ENCODE peak calls at places on chromosomes 12 and 14, in four cellular contexts. One of them, this sample, is unnamed.

GRCh38 chr14:50020799-50021198 is 95.6 kb downstream of the VCPKMT start:
- DNase-seq in heart right ventricle: no peak
- DNase-seq in esophagus muscularis mucosa: no peak
- DNase-seq in effector memory CD4-positive, alpha-beta T cell: no peak
- DNase-seq in this sample: no peak

GRCh38 chr14:54570651-54571415 is 3.9 kb downstream of the SAMD4A start:
- DNase-seq in heart right ventricle: no peak
- DNase-seq in esophagus muscularis mucosa: no peak
- DNase-seq in effector memory CD4-positive, alpha-beta T cell: no peak
- DNase-seq in this sample: no peak

GRCh38 chr12:118402251-118402650 is 25.9 kb downstream of the SUDS3 start:
- DNase-seq in heart right ventricle: no peak
- DNase-seq in esophagus muscularis mucosa: no peak
- DNase-seq in effector memory CD4-positive, alpha-beta T cell: no peak
- DNase-seq in this sample: no peak

GRCh38 chr12:49784756-49785409 is 43.3 kb downstream of the NCKAP5L start:
- DNase-seq in heart right ventricle: no peak
- DNase-seq in esophagus muscularis mucosa: no peak
- DNase-seq in effector memory CD4-positive, alpha-beta T cell: no peak
- DNase-seq in this sample: no peak

GRCh38 chr14:32379447-32379846 is 50.3 kb downstream of the AKAP6 start:
- DNase-seq in heart right ventricle: no peak
- DNase-seq in esophagus muscularis mucosa: no peak
- DNase-seq in effector memory CD4-positive, alpha-beta T cell: no peak
- DNase-seq in this sample: no peak

GRCh38 chr14:106204063-106204462 is 677.7 kb downstream of the TMEM121 start:
- DNase-seq in heart right ventricle: no peak
- DNase-seq in esophagus muscularis mucosa: peak; percentile 81
- DNase-seq in effector memory CD4-positive, alpha-beta T cell: no peak
- DNase-seq in this sample: no peak

GRCh38 chr14:104144911-104145825 is 6.8 kb downstream of the KIF26A start:
- DNase-seq in heart right ventricle: no peak
- DNase-seq in esophagus muscularis mucosa: no peak
- DNase-seq in effector memory CD4-positive, alpha-beta T cell: no peak
- DNase-seq in this sample: no peak

GRCh38 chr14:104665663-104666522 is 23.5 kb upstream of the INF2 start:
- DNase-seq in heart right ventricle: no peak
- DNase-seq in esophagus muscularis mucosa: no peak
- DNase-seq in effector memory CD4-positive, alpha-beta T cell: peak; percentile 23
- DNase-seq in this sample: peak; percentile 67

GRCh38 chr14:75297417-75298040 is 18.9 kb downstream of the FOS start:
- DNase-seq in heart right ventricle: no peak
- DNase-seq in esophagus muscularis mucosa: no peak
- DNase-seq in effector memory CD4-positive, alpha-beta T cell: no peak
- DNase-seq in this sample: no peak

GRCh38 chr12:52307836-52308806 is 13.1 kb downstream of the KRT83 start:
- DNase-seq in heart right ventricle: peak; percentile 45
- DNase-seq in esophagus muscularis mucosa: no peak
- DNase-seq in effector memory CD4-positive, alpha-beta T cell: no peak
- DNase-seq in this sample: no peak

GRCh38 chr14:90396342-90397339 is at the start of gene CALM1:
- DNase-seq in heart right ventricle: peak; percentile 94
- DNase-seq in esophagus muscularis mucosa: peak; percentile 96
- DNase-seq in effector memory CD4-positive, alpha-beta T cell: peak; percentile 90
- DNase-seq in this sample: peak; percentile 94
- H3K27ac ChIP-seq in heart right ventricle: peak within 1 kb of the TSS; percentile 96
- H3K27ac ChIP-seq in esophagus muscularis mucosa: peak within 1 kb of the TSS; percentile 94
- H3K27ac ChIP-seq in effector memory CD4-positive, alpha-beta T cell: peak within 1 kb of the TSS; percentile 78
- H3K27ac ChIP-seq in this sample: peak within 1 kb of the TSS; percentile 96

GRCh38 chr12:106114084-106115068 is 24.4 kb downstream of the NUAK1 start:
- DNase-seq in heart right ventricle: no peak
- DNase-seq in esophagus muscularis mucosa: no peak
- DNase-seq in effector memory CD4-positive, alpha-beta T cell: no peak
- DNase-seq in this sample: no peak
- H3K27ac ChIP-seq in heart right ventricle: peak overlapping the region; percentile 73
- H3K27ac ChIP-seq in esophagus muscularis mucosa: peak overlapping the region; percentile 51
- H3K27ac ChIP-seq in effector memory CD4-positive, alpha-beta T cell: no peak overlapping the region
- H3K27ac ChIP-seq in this sample: peak overlapping the region; percentile 58

DNA sequence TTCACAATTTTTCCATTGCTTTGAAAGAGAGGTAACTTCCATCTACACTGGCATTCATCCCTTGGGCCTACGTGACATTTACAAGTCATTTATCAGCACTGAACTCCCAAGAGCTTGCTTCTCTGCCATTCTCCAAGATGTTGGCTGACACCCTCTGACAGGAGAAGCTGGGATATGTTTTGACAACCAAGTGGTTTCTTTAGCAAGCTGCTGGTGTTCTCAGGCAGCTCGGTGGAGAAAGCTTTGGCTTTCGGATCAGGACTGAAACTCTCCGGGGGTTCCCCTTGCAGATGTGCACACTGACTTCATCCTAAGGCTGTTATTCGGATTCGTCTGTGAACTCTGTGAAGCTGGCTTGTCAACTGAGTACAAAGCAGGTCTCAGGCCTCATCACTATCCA is 15.7 kb downstream of the KCNA5 start:
- DNase-seq in heart right ventricle: no peak
- DNase-seq in esophagus muscularis mucosa: no peak
- DNase-seq in effector memory CD4-positive, alpha-beta T cell: no peak
- DNase-seq in this sample: no peak
- H3K27ac ChIP-seq in heart right ventricle: no peak overlapping the region
- H3K27ac ChIP-seq in esophagus muscularis mucosa: peak overlapping the region; percentile 4
- H3K27ac ChIP-seq in effector memory CD4-positive, alpha-beta T cell: no peak overlapping the region
- H3K27ac ChIP-seq in this sample: no peak overlapping the region

GRCh38 chr14:90556050-90556477 is 159.2 kb downstream of the CALM1 start:
- DNase-seq in heart right ventricle: peak; percentile 42
- DNase-seq in esophagus muscularis mucosa: no peak
- DNase-seq in effector memory CD4-positive, alpha-beta T cell: no peak
- DNase-seq in this sample: peak; percentile 42
- H3K27ac ChIP-seq in heart right ventricle: no peak overlapping the region
- H3K27ac ChIP-seq in esophagus muscularis mucosa: peak overlapping the region; percentile 79
- H3K27ac ChIP-seq in effector memory CD4-positive, alpha-beta T cell: no peak overlapping the region
- H3K27ac ChIP-seq in this sample: peak overlapping the region; percentile 94

GRCh38 chr12:61993734-61994345 is 266.4 kb upstream of the USP15 start:
- DNase-seq in heart right ventricle: no peak
- DNase-seq in esophagus muscularis mucosa: no peak
- DNase-seq in effector memory CD4-positive, alpha-beta T cell: no peak
- DNase-seq in this sample: no peak
- H3K27ac ChIP-seq in heart right ventricle: no peak overlapping the region
- H3K27ac ChIP-seq in esophagus muscularis mucosa: no peak overlapping the region
- H3K27ac ChIP-seq in effector memory CD4-positive, alpha-beta T cell: no peak overlapping the region
- H3K27ac ChIP-seq in this sample: no peak overlapping the region

DNA sequence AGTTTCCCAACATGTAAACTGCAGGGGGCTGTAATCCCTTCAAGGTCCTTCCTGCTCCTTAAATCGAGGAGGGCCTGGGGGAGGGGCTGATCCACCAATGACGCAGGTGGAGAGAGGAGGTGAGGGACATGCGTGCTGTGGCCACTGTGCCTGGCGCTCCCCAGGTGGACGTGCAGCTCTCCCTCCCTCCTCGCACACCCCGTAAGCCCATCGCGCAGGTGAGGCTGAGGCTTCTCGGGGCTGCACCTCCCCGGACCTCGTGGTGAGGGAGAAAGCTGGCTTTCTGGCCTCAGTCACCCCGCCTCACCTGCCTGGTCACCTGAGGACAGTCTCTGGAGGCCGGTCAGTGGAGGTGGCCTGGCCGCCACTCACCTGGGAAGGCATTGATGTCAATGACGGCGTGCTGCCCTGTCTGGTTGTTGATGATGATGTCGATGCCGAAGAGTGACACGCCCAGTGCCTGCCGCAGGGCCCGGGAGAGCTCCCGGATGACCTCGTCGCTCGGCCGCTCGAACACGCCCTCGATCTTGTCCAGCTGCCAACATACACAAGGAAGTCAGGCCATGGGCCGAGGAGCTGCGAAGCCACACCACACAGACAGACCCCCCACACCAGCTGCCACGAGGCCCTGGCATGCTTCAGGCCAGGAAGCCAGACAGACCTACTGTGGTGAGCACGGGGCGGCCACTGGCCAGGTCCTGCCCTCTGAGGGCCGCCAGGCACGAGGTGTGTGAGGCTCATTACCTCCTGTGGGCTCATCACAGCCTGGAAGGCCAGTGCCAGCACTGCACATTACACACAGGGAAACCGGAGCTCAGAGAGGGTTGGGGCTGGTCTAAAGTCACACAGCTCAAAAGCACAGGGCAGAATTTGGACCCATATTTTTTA is 23.3 kb downstream of the CHGA start:
- DNase-seq in heart right ventricle: peak; percentile 54
- DNase-seq in esophagus muscularis mucosa: no peak
- DNase-seq in effector memory CD4-positive, alpha-beta T cell: no peak
- DNase-seq in this sample: no peak
- H3K27ac ChIP-seq in heart right ventricle: no peak overlapping the region
- H3K27ac ChIP-seq in esophagus muscularis mucosa: no peak overlapping the region
- H3K27ac ChIP-seq in effector memory CD4-positive, alpha-beta T cell: no peak overlapping the region
- H3K27ac ChIP-seq in this sample: no peak overlapping the region

DNA sequence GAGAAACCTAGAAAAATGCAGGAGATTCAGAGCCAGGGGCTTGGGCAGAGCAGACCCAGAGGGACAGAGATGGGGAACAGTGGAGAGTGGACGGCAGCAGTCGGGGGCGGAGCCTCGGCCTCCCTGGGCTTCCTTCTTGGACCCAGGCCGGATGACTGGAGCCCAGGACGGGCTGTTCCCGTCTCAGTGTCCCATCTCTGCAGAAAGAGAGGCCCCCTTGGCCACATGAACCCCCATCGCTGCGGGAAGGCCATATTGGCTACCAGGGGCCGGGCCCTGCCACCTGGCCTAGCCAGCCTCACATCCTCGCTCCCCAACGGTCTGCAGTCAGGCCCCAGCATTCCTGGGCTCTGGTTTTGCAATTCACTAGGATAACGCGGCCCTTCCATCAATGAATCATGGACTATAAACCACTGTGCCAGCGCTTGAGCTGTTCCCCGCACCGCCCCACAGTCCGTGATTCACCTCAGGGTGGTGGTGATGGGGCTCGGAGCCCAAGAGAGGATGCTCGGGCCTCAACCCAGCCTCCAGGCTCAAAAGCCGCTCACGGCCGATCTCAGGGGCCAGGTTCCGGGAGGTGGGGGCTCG is 116.5 kb downstream of the RFLNA start:
- DNase-seq in heart right ventricle: no peak
- DNase-seq in esophagus muscularis mucosa: peak; percentile 95
- DNase-seq in effector memory CD4-positive, alpha-beta T cell: no peak
- DNase-seq in this sample: no peak
- H3K27ac ChIP-seq in heart right ventricle: peak overlapping the region; percentile 62
- H3K27ac ChIP-seq in esophagus muscularis mucosa: peak overlapping the region; percentile 74
- H3K27ac ChIP-seq in effector memory CD4-positive, alpha-beta T cell: no peak overlapping the region
- H3K27ac ChIP-seq in this sample: no peak overlapping the region

DNA sequence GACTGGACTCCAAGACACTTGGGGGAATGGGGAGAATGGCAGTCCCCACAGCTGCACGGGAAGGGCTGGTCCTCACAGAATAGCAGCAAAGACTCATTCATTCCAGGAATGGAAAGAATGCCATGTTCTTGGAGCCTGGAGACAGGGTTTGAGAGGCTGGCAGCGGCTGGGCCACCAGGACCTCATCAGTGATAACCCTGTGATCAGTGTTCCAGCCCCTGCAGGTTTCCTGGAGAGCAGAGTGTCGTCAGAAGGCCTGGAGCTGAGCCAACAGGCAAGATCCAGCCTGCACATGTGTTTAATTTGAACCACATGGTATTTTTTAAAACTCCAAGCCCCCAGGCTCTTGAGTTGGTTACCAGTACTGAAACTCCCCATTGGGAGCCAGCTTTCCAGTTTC is 11.3 kb downstream of the BDKRB1 start:
- DNase-seq in heart right ventricle: no peak
- DNase-seq in esophagus muscularis mucosa: no peak
- DNase-seq in effector memory CD4-positive, alpha-beta T cell: no peak
- DNase-seq in this sample: no peak
- H3K27ac ChIP-seq in heart right ventricle: no peak overlapping the region
- H3K27ac ChIP-seq in esophagus muscularis mucosa: no peak overlapping the region
- H3K27ac ChIP-seq in effector memory CD4-positive, alpha-beta T cell: no peak overlapping the region
- H3K27ac ChIP-seq in this sample: no peak overlapping the region